ENCODE peak calls at places on chromosome 1, in eight cellular contexts. One of them, this sample, is unnamed.

GRCh38 chr1:183685112-183685713 is 32.1 kb upstream of the APOBEC4 start:
- DNase-seq in A549: peak; percentile 61
- DNase-seq in body of pancreas: peak; percentile 31
- DNase-seq in GM20000: peak; percentile 70
- DNase-seq in retinal pigment epithelial cell: no peak
- DNase-seq in GM23338: peak; percentile 87
- DNase-seq in brain microvascular endothelial cell: peak; percentile 56
- DNase-seq in transverse colon: no peak
- DNase-seq in this sample: peak; percentile 57

GRCh38 chr1:151416231-151416630 is 16.9 kb downstream of the PSMB4 start:
- DNase-seq in A549: no peak
- DNase-seq in body of pancreas: no peak
- DNase-seq in GM20000: no peak
- DNase-seq in retinal pigment epithelial cell: no peak
- DNase-seq in GM23338: no peak
- DNase-seq in brain microvascular endothelial cell: peak; percentile 47
- DNase-seq in transverse colon: no peak
- DNase-seq in this sample: peak; percentile 22

GRCh38 chr1:18703041-18703621 is 72.5 kb downstream of the PAX7 start:
- DNase-seq in A549: peak; percentile 29
- DNase-seq in body of pancreas: no peak
- DNase-seq in GM20000: no peak
- DNase-seq in retinal pigment epithelial cell: no peak
- DNase-seq in GM23338: peak; percentile 53
- DNase-seq in brain microvascular endothelial cell: no peak
- DNase-seq in transverse colon: no peak
- DNase-seq in this sample: no peak

GRCh38 chr1:65421341-65422174 is 1.1 kb downstream of the LEPR start:
- DNase-seq in A549: no peak
- DNase-seq in body of pancreas: no peak
- DNase-seq in GM20000: peak; percentile 8
- DNase-seq in retinal pigment epithelial cell: no peak
- DNase-seq in GM23338: no peak
- DNase-seq in brain microvascular endothelial cell: peak; percentile 38
- DNase-seq in transverse colon: no peak
- DNase-seq in this sample: peak; percentile 51

GRCh38 chr1:9503001-9503675 is 36.1 kb upstream of the SLC25A33 start:
- DNase-seq in A549: no peak
- DNase-seq in body of pancreas: peak; percentile 61
- DNase-seq in GM20000: no peak
- DNase-seq in retinal pigment epithelial cell: no peak
- DNase-seq in GM23338: peak; percentile 31
- DNase-seq in brain microvascular endothelial cell: no peak
- DNase-seq in transverse colon: no peak
- DNase-seq in this sample: no peak

GRCh38 chr1:177926201-177926600 is 43.7 kb downstream of the SEC16B start:
- DNase-seq in A549: no peak
- DNase-seq in body of pancreas: no peak
- DNase-seq in GM20000: no peak
- DNase-seq in retinal pigment epithelial cell: no peak
- DNase-seq in GM23338: no peak
- DNase-seq in brain microvascular endothelial cell: no peak
- DNase-seq in transverse colon: no peak
- DNase-seq in this sample: no peak

GRCh38 chr1:33010946-33011731 is 25.5 kb downstream of the AK2 start:
- DNase-seq in A549: no peak
- DNase-seq in body of pancreas: peak; percentile 86
- DNase-seq in GM20000: no peak
- DNase-seq in retinal pigment epithelial cell: no peak
- DNase-seq in GM23338: no peak
- DNase-seq in brain microvascular endothelial cell: no peak
- DNase-seq in transverse colon: no peak
- DNase-seq in this sample: no peak

GRCh38 chr1:108708726-108709660 is 3.7 kb upstream of the FNDC7 start:
- DNase-seq in A549: peak; percentile 44
- DNase-seq in body of pancreas: no peak
- DNase-seq in GM20000: peak; percentile 15
- DNase-seq in retinal pigment epithelial cell: no peak
- DNase-seq in GM23338: peak; percentile 80
- DNase-seq in brain microvascular endothelial cell: no peak
- DNase-seq in transverse colon: peak; percentile 26
- DNase-seq in this sample: peak; percentile 65

GRCh38 chr1:195958131-195958530 is 650.1 kb downstream of the KCNT2 start:
- DNase-seq in A549: no peak
- DNase-seq in body of pancreas: no peak
- DNase-seq in GM20000: no peak
- DNase-seq in retinal pigment epithelial cell: no peak
- DNase-seq in GM23338: no peak
- DNase-seq in brain microvascular endothelial cell: no peak
- DNase-seq in transverse colon: no peak
- DNase-seq in this sample: no peak

GRCh38 chr1:99407018-99407417 is 142.7 kb downstream of the PLPPR4 start:
- DNase-seq in A549: no peak
- DNase-seq in body of pancreas: no peak
- DNase-seq in GM20000: no peak
- DNase-seq in retinal pigment epithelial cell: no peak
- DNase-seq in GM23338: no peak
- DNase-seq in brain microvascular endothelial cell: no peak
- DNase-seq in transverse colon: no peak
- DNase-seq in this sample: no peak

GRCh38 chr1:97999320-97999719 is 78.5 kb upstream of the DPYD start:
- DNase-seq in A549: peak; percentile 57
- DNase-seq in body of pancreas: no peak
- DNase-seq in GM20000: no peak
- DNase-seq in retinal pigment epithelial cell: peak; percentile 73
- DNase-seq in GM23338: no peak
- DNase-seq in brain microvascular endothelial cell: peak; percentile 86
- DNase-seq in transverse colon: no peak
- DNase-seq in this sample: no peak

GRCh38 chr1:235557495-235557894 is 53.2 kb upstream of the B3GALNT2 start:
- DNase-seq in A549: no peak
- DNase-seq in body of pancreas: no peak
- DNase-seq in GM20000: no peak
- DNase-seq in retinal pigment epithelial cell: no peak
- DNase-seq in GM23338: peak; percentile 78
- DNase-seq in brain microvascular endothelial cell: no peak
- DNase-seq in transverse colon: no peak
- DNase-seq in this sample: peak; percentile 50

GRCh38 chr1:218164930-218165686 is 120.0 kb upstream of the RRP15 start:
- DNase-seq in A549: peak; percentile 11
- DNase-seq in body of pancreas: peak; percentile 12
- DNase-seq in GM20000: peak; percentile 32
- DNase-seq in retinal pigment epithelial cell: no peak
- DNase-seq in GM23338: peak; percentile 85
- DNase-seq in brain microvascular endothelial cell: no peak
- DNase-seq in transverse colon: peak; percentile 7
- DNase-seq in this sample: no peak

GRCh38 chr1:218163371-218163770 is 121.7 kb upstream of the RRP15 start:
- DNase-seq in A549: no peak
- DNase-seq in body of pancreas: no peak
- DNase-seq in GM20000: no peak
- DNase-seq in retinal pigment epithelial cell: no peak
- DNase-seq in GM23338: no peak
- DNase-seq in brain microvascular endothelial cell: no peak
- DNase-seq in transverse colon: no peak
- DNase-seq in this sample: no peak

GRCh38 chr1:218165687-218166088 is 119.4 kb upstream of the RRP15 start:
- DNase-seq in A549: no peak
- DNase-seq in body of pancreas: no peak
- DNase-seq in GM20000: peak; percentile 19
- DNase-seq in retinal pigment epithelial cell: no peak
- DNase-seq in GM23338: no peak
- DNase-seq in brain microvascular endothelial cell: no peak
- DNase-seq in transverse colon: no peak
- DNase-seq in this sample: no peak

DNA sequence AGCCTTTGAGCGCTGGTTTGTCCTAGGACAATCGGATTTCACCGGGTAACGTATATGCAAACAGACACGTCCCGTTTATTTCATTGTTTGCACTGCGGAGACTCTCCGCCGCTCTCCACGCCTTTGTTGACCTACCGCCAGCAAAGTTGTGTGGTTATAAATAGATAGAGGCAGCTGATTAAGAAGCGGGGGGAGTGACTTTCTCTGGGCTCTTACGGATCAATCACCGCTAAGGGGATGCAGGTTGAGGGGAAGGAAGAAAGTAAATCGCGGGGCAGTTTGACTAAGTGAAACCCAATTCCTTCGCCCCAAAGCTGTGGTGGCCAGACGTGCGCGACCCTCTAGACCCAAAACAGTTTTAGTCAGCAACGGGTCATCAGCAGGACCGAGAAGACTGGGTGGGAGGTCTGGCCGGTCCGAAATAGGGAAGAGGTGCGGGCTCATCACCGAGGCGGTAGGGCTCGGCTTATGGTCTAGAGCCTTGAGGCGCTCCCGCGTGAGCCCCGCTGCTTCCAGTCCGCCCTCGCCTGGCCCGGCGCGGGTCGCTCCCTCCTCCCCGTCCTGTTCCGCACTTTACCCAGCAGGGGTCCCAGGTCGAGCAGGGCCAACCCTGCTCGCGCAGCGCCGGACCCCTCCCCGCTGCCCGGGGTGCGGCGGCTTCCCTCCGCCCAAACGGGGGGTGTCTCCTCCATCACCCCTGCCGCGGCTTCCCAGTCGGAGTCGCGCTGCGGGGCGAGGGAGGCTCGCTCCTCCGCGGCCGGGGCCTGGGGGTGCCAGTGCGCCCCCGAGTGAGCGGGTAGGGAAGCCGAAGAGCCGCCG is 120.8 kb upstream of the RRP15 start:
- DNase-seq in A549: peak; percentile 28
- DNase-seq in body of pancreas: peak; percentile 21
- DNase-seq in GM20000: peak; percentile 26
- DNase-seq in retinal pigment epithelial cell: no peak
- DNase-seq in GM23338: peak; percentile 92
- DNase-seq in brain microvascular endothelial cell: peak; percentile 9
- DNase-seq in transverse colon: peak; percentile 37
- DNase-seq in this sample: no peak
- TF ChIP-seq CTCF in A549: no peak
- TF ChIP-seq CTCF in body of pancreas: no peak
- TF ChIP-seq CTCF in GM20000: no peak
- TF ChIP-seq CTCF in retinal pigment epithelial cell: peak; percentile 26
- TF ChIP-seq CTCF in GM23338: peak; percentile 28
- TF ChIP-seq CTCF in brain microvascular endothelial cell: peak; percentile 20
- TF ChIP-seq CTCF in transverse colon: no peak
- TF ChIP-seq CTCF in this sample: no peak

DNA sequence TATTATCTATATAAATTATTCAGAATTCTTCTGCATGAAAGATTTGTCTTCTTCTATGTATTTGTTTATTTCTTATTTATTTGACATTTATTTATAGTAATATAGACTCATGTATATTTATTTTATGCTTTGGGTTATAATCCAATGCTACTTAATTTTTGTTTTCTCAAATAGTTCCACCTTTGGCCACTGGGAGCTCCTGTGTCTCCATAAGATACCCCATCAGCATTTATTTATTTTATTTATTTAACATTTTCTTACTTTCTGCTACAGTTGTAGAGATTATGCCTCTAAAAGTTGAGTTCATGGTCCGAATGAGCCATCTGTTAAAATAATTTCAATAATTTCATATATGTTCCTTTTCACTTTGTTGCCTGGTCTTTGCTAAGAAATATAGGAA is 289.4 kb downstream of the ADGRL2 start:
- DNase-seq in A549: no peak
- DNase-seq in body of pancreas: no peak
- DNase-seq in GM20000: no peak
- DNase-seq in retinal pigment epithelial cell: no peak
- DNase-seq in GM23338: peak; percentile 24
- DNase-seq in brain microvascular endothelial cell: no peak
- DNase-seq in transverse colon: no peak
- DNase-seq in this sample: no peak
- TF ChIP-seq CTCF in A549: peak; percentile 8
- TF ChIP-seq CTCF in body of pancreas: no peak
- TF ChIP-seq CTCF in GM20000: no peak
- TF ChIP-seq CTCF in retinal pigment epithelial cell: peak; percentile 57
- TF ChIP-seq CTCF in GM23338: no peak
- TF ChIP-seq CTCF in brain microvascular endothelial cell: peak; percentile 56
- TF ChIP-seq CTCF in transverse colon: no peak
- TF ChIP-seq CTCF in this sample: no peak

GRCh38 chr1:113929750-113930498 is 800 bp downstream of the HIPK1 start:
- DNase-seq in A549: no peak
- DNase-seq in body of pancreas: peak; percentile 72
- DNase-seq in GM20000: peak; percentile 75
- DNase-seq in retinal pigment epithelial cell: no peak
- DNase-seq in GM23338: peak; percentile 68
- DNase-seq in brain microvascular endothelial cell: peak; percentile 22
- DNase-seq in transverse colon: peak; percentile 64
- DNase-seq in this sample: peak; percentile 69
- TF ChIP-seq CTCF in A549: no peak
- TF ChIP-seq CTCF in body of pancreas: peak; percentile 10
- TF ChIP-seq CTCF in GM20000: peak; percentile 21
- TF ChIP-seq CTCF in retinal pigment epithelial cell: no peak
- TF ChIP-seq CTCF in GM23338: peak; percentile 34
- TF ChIP-seq CTCF in brain microvascular endothelial cell: no peak
- TF ChIP-seq CTCF in transverse colon: no peak
- TF ChIP-seq CTCF in this sample: no peak

GRCh38 chr1:192867180-192867579 is 58.3 kb downstream of the RGS2 start:
- DNase-seq in A549: no peak
- DNase-seq in body of pancreas: no peak
- DNase-seq in GM20000: no peak
- DNase-seq in retinal pigment epithelial cell: no peak
- DNase-seq in GM23338: no peak
- DNase-seq in brain microvascular endothelial cell: no peak
- DNase-seq in transverse colon: no peak
- DNase-seq in this sample: no peak

GRCh38 chr1:192869308-192869940 is 60.6 kb downstream of the RGS2 start:
- DNase-seq in A549: no peak
- DNase-seq in body of pancreas: no peak
- DNase-seq in GM20000: no peak
- DNase-seq in retinal pigment epithelial cell: no peak
- DNase-seq in GM23338: no peak
- DNase-seq in brain microvascular endothelial cell: no peak
- DNase-seq in transverse colon: no peak
- DNase-seq in this sample: peak; percentile 32

GRCh38 chr1:192866224-192866868 is 57.5 kb downstream of the RGS2 start:
- DNase-seq in A549: no peak
- DNase-seq in body of pancreas: no peak
- DNase-seq in GM20000: no peak
- DNase-seq in retinal pigment epithelial cell: no peak
- DNase-seq in GM23338: no peak
- DNase-seq in brain microvascular endothelial cell: no peak
- DNase-seq in transverse colon: no peak
- DNase-seq in this sample: peak; percentile 45

GRCh38 chr1:192877283-192877886 is 68.5 kb downstream of the RGS2 start:
- DNase-seq in A549: no peak
- DNase-seq in body of pancreas: no peak
- DNase-seq in GM20000: no peak
- DNase-seq in retinal pigment epithelial cell: no peak
- DNase-seq in GM23338: no peak
- DNase-seq in brain microvascular endothelial cell: peak; percentile 23
- DNase-seq in transverse colon: no peak
- DNase-seq in this sample: peak; percentile 64

DNA sequence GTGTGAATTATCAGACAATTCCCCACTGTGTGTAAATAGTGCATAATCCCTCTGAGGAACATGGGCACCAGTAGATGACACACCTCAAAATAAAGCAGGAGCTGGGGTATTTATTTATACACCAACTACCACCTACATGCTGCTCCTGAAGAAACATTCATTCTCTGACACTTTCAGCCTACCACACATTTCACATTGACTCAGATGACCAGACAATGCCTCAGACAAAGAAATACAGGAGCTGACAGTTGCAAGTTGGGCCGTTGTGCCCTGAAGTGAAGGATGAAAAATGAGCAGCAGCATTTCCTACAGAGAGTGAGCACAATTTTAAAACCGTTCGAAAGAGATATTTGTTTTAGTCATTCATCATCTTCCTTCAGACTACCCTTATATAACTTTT is 63.2 kb downstream of the RGS2 start:
- DNase-seq in A549: no peak
- DNase-seq in body of pancreas: no peak
- DNase-seq in GM20000: no peak
- DNase-seq in retinal pigment epithelial cell: no peak
- DNase-seq in GM23338: no peak
- DNase-seq in brain microvascular endothelial cell: no peak
- DNase-seq in transverse colon: no peak
- DNase-seq in this sample: no peak
- TF ChIP-seq CTCF in A549: no peak
- TF ChIP-seq CTCF in body of pancreas: no peak
- TF ChIP-seq CTCF in GM20000: no peak
- TF ChIP-seq CTCF in retinal pigment epithelial cell: no peak
- TF ChIP-seq CTCF in GM23338: no peak
- TF ChIP-seq CTCF in brain microvascular endothelial cell: no peak
- TF ChIP-seq CTCF in transverse colon: no peak
- TF ChIP-seq CTCF in this sample: no peak

This sample was measured in NB4.